ENCODE peak calls at places on chromosomes 11 and 22, in six cellular contexts. W is endothelial cell of umbilical vein, V is A549, O is HepG2, U is K562, R is GM12878. K is an unnamed sample.

GRCh38 chr22:38298312-38299000 is 18.8 kb downstream of the CSNK1E start:
- DNase-seq in W (no peak), V (no peak), O (no peak), U (peak), R (no peak), K (peak)

GRCh38 chr11:12394601-12395000 is 17.2 kb downstream of the PARVA start:
- DNase-seq in W (no peak), V (no peak), O (no peak), U (no peak), R (no peak), K (no peak)

GRCh38 chr11:113035708-113036107 is 74.5 kb downstream of the NCAM1 start:
- DNase-seq in W (no peak), V (no peak), O (no peak), U (no peak), R (no peak), K (no peak)

GRCh38 chr11:101487775-101488174 is 96.0 kb downstream of the TRPC6 start:
- DNase-seq in W (no peak), V (no peak), O (no peak), U (no peak), R (no peak), K (no peak)

GRCh38 chr11:68610452-68611116 is 73.8 kb upstream of the GAL start:
- DNase-seq in W (no peak), V (peak), O (no peak), U (no peak), R (no peak), K (peak)

GRCh38 chr22:47275479-47276218 is 513.2 kb downstream of the TBC1D22A start:
- DNase-seq in W (no peak), V (no peak), O (no peak), U (no peak), R (no peak), K (peak)

GRCh38 chr11:85844439-85845051 is 10.6 kb upstream of the CCDC83 start:
- DNase-seq in W (no peak), V (peak), O (no peak), U (no peak), R (no peak), K (peak)

GRCh38 chr11:27228891-27229290 is 134.1 kb downstream of the CCDC34 start:
- DNase-seq in W (no peak), V (no peak), O (no peak), U (no peak), R (no peak), K (no peak)

GRCh38 chr11:38006466-38006865 is 1408.4 kb upstream of the RAG2 start:
- DNase-seq in W (peak), V (no peak), O (no peak), U (no peak), R (no peak), K (no peak)

GRCh38 chr11:124233376-124233775 is 7.5 kb upstream of the OR8G1 start:
- DNase-seq in W (no peak), V (no peak), O (no peak), U (no peak), R (no peak), K (no peak)

GRCh38 chr11:77377734-77378133 is 76.2 kb upstream of the GDPD4 start:
- DNase-seq in W (peak), V (no peak), O (no peak), U (no peak), R (no peak), K (no peak)

GRCh38 chr22:37235897-37236607 is 8.0 kb downstream of the RAC2 start:
- DNase-seq in W (no peak), V (no peak), O (no peak), U (no peak), R (no peak), K (no peak)
- TF ChIP-seq MYC in W (no peak), V (no peak), O (no peak), U (no peak), R (no peak), K (no peak)

DNA sequence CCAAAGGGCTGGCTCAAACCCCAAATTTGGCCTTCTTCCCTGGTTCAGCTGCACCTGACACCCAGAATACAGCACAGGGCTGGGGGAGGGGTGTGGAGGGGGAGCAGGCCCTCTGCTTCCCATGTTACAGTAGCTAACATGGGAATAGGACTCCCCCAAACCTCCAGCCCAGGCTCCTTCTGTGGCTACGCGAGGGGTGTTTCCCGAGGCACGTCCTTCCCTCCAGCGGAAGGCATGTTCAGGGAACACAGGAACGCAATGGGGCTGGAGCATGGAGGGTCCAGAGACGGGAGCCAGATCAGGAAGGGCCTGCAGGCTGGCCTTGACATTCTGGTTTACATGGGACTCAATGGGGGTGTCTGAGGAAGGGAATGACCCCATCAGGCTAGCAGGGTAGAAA is 11.8 kb upstream of the IGLL1 start:
- DNase-seq in W (no peak), V (no peak), O (no peak), U (no peak), R (no peak), K (no peak)
- TF ChIP-seq MYC in W (no peak), V (no peak), O (no peak), U (no peak), R (no peak), K (no peak)

DNA sequence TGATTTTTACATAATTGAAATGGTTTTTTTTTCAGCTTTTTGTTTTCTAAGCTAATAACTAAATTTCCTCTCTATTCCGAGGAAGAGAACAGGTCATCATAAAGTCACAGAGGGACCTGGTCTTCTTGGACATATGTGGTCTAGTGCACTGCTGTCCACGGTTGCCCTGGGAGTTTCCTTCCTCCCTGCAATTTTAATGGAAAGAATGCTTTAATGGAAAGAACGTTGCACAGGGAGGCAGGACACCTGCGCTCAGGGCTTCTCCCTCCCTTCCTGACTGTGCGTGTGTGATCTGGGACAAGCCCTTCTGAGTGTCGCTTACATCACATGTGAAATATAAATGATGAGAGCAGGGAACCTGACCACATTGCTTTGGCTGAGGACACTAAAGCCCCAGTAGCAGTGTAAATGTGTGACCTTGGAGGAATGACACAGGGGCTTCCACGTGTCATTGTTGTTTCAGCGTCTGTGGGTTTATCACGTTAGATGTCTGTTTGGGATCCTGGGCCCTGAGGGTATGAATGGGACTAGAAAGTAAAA is 93.2 kb downstream of the AMOTL1 start:
- DNase-seq in W (no peak), V (no peak), O (no peak), U (no peak), R (no peak), K (no peak)
- TF ChIP-seq MYC in W (no peak), V (no peak), O (no peak), U (no peak), R (no peak), K (no peak)

DNA sequence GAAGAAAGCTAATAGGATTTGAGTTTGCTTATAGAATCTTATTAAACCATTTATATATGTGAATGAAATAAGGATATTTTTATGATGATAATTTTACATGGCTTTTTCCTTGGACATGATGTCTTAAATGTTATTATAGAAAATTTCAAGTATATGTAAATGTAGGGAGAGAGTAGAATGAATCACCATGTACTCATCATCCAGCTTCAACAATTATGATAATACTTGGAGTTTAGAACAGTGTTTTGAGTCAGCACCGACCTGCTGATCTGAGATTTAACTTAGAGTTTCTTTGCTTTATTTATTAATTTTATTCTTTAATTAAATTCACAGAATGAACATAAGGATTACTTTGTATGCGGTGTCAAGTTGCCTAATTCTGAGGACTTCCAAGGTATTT is 193.5 kb downstream of the UVRAG start:
- DNase-seq in W (peak), V (no peak), O (no peak), U (no peak), R (no peak), K (no peak)
- TF ChIP-seq MYC in W (no peak), V (no peak), O (no peak), U (no peak), R (no peak), K (no peak)

GRCh38 chr11:128157423-128158298 is 429.7 kb downstream of the ETS1 start:
- DNase-seq in W (peak), V (peak), O (peak), U (peak), R (peak), K (peak)
- TF ChIP-seq MYC in W (no peak), V (no peak), O (no peak), U (no peak), R (no peak), K (no peak)

GRCh38 chr11:63508745-63509144 is 2.9 kb downstream of the LGALS12 start:
- DNase-seq in W (no peak), V (no peak), O (no peak), U (no peak), R (no peak), K (no peak)

GRCh38 chr11:63510360-63511130 is 4.7 kb downstream of the LGALS12 start:
- DNase-seq in W (no peak), V (no peak), O (no peak), U (peak), R (no peak), K (no peak)

GRCh38 chr11:63504933-63505586 is 824 bp upstream of the LGALS12 start:
- DNase-seq in W (no peak), V (no peak), O (no peak), U (peak), R (no peak), K (peak)

GRCh38 chr11:63505857-63506528 is at the start of gene LGALS12:
- DNase-seq in W (no peak), V (no peak), O (no peak), U (peak), R (no peak), K (peak)

DNA sequence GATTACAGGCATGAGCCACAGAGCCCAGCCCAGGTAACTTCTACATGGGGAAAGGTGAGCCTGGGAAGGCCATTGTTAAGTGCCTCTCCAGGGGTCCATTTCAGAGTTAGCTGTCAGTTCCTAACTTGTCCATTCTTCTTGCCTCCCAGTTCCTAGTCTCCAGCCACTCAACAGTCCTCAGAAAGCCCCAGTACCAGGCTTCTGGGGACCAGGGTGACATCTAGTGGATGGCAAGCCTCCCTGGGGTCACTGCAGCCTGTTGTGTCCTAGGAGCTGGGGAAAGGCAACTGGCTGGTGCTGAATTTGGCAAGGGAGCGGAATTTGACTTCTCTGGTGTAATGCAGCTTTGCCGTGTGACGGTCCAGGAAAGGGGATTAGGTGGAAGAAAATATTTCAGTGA is 2.1 kb downstream of the LGALS12 start:
- DNase-seq in W (no peak), V (peak), O (peak), U (peak), R (no peak), K (peak)
- TF ChIP-seq MYC in W (no peak), V (no peak), O (no peak), U (no peak), R (no peak), K (peak)

GRCh38 chr22:50530280-50530856 is 556 bp upstream of the TYMP start:
- DNase-seq in W (no peak), V (peak), O (peak), U (no peak), R (no peak), K (peak)
- TF ChIP-seq MYC in W (no peak), V (no peak), O (peak), U (no peak), R (peak), K (peak)